ENCODE peak calls at places on chromosomes 16 and 17, in seven cellular contexts. D is AG04450, C is esophagus squamous epithelium, E is breast epithelium, I is PC-3, X is fibroblast of mammary gland, H is fibroblast of lung. S is an unnamed sample.

GRCh38 chr17:73586153-73586906 is 57.9 kb downstream of the SDK2 start:
- DNase-seq in E (no peak), I (no peak), X (no peak), D (no peak), H (no peak), C (no peak), S (no peak)

GRCh38 chr17:43834106-43834505 is 1.2 kb upstream of the MPP3 start:
- DNase-seq in D (no peak), I (peak), E (no peak), H (peak), C (no peak), X (peak), S (peak)

GRCh38 chr17:9221231-9222180 is 200.2 kb downstream of the NTN1 start:
- DNase-seq in C (no peak), X (no peak), D (no peak), I (no peak), H (no peak), E (no peak), S (no peak)

GRCh38 chr16:82681592-82681991 is 54.8 kb downstream of the CDH13 start:
- DNase-seq in I (peak), X (no peak), E (no peak), H (no peak), D (no peak), C (no peak), S (peak)

GRCh38 chr17:74892013-74892841 is 1.2 kb downstream of the FADS6 start:
- DNase-seq in C (no peak), E (no peak), X (no peak), H (no peak), D (no peak), I (no peak), S (no peak)

GRCh38 chr16:10688291-10688690 is 6.4 kb downstream of the TEKT5 start:
- DNase-seq in C (no peak), I (peak), D (no peak), E (peak), H (no peak), X (no peak), S (no peak)

GRCh38 chr17:64081802-64082799 is 47.8 kb downstream of the ERN1 start:
- DNase-seq in I (peak), C (no peak), D (peak), H (peak), E (no peak), X (peak), S (peak)

GRCh38 chr17:2841606-2842005 is 45.4 kb downstream of the RAP1GAP2 start:
- DNase-seq in E (no peak), C (no peak), D (no peak), H (no peak), X (peak), I (no peak), S (no peak)

GRCh38 chr16:85303354-85303883 is 191.1 kb upstream of the CIBAR2 start:
- DNase-seq in I (no peak), C (no peak), X (no peak), D (no peak), H (no peak), E (no peak), S (peak)

GRCh38 chr16:4147236-4147635 is 31.0 kb upstream of the ADCY9 start:
- DNase-seq in X (no peak), C (no peak), E (no peak), D (no peak), I (no peak), H (no peak), S (no peak)

GRCh38 chr16:14300631-14301149 is 229.6 kb downstream of the MRTFB start:
- DNase-seq in I (peak), E (peak), D (no peak), H (peak), C (no peak), X (peak), S (peak)

GRCh38 chr16:12758670-12759558 is 44.8 kb downstream of the CPPED1 start:
- DNase-seq in D (no peak), H (no peak), C (no peak), E (no peak), X (no peak), I (no peak), S (no peak)

GRCh38 chr16:88957456-88957767 is 19.6 kb downstream of the CBFA2T3 start:
- DNase-seq in I (no peak), C (no peak), E (no peak), H (no peak), D (no peak), X (no peak), S (no peak)

GRCh38 chr17:82603981-82604448 is 44.2 kb downstream of the WDR45B start:
- DNase-seq in C (no peak), I (no peak), D (no peak), X (peak), E (no peak), H (peak), S (no peak)

GRCh38 chr17:39404542-39405378 is 3.3 kb upstream of the FBXL20 start:
- DNase-seq in X (peak), D (peak), C (no peak), I (peak), H (peak), E (no peak), S (peak)

GRCh38 chr17:49490271-49490670 is 4.8 kb upstream of the NGFR start:
- DNase-seq in C (no peak), D (no peak), H (no peak), X (no peak), E (no peak), I (no peak), S (no peak)

GRCh38 chr17:14940946-14941280 is 324.2 kb downstream of the PMP22 start:
- DNase-seq in H (no peak), E (no peak), D (no peak), I (peak), X (peak), C (no peak), S (peak)

GRCh38 chr17:45748911-45749310 is 35.2 kb upstream of the CRHR1 start:
- DNase-seq in E (no peak), C (no peak), X (no peak), H (no peak), I (no peak), D (no peak), S (no peak)

GRCh38 chr17:4127555-4127954 is 15.3 kb downstream of the ZZEF1 start:
- DNase-seq in C (no peak), D (no peak), E (no peak), H (no peak), I (no peak), X (peak), S (no peak)

GRCh38 chr17:43020789-43021738 is 1.1 kb downstream of the VAT1 start:
- DNase-seq in I (peak), E (peak), D (no peak), X (peak), H (peak), C (no peak), S (peak)

GRCh38 chr17:9802294-9802693 is 10.9 kb upstream of the DHRS7C start:
- DNase-seq in H (no peak), C (no peak), E (no peak), D (no peak), X (no peak), I (peak), S (no peak)

GRCh38 chr16:46932802-46933201 is 40.7 kb downstream of the DNAJA2 start:
- DNase-seq in H (no peak), C (no peak), X (no peak), D (no peak), E (no peak), I (no peak), S (no peak)

GRCh38 chr16:84299734-84300440 is 5.2 kb downstream of the WFDC1 start:
- DNase-seq in X (no peak), D (no peak), H (no peak), I (no peak), C (no peak), E (no peak), S (no peak)

DNA sequence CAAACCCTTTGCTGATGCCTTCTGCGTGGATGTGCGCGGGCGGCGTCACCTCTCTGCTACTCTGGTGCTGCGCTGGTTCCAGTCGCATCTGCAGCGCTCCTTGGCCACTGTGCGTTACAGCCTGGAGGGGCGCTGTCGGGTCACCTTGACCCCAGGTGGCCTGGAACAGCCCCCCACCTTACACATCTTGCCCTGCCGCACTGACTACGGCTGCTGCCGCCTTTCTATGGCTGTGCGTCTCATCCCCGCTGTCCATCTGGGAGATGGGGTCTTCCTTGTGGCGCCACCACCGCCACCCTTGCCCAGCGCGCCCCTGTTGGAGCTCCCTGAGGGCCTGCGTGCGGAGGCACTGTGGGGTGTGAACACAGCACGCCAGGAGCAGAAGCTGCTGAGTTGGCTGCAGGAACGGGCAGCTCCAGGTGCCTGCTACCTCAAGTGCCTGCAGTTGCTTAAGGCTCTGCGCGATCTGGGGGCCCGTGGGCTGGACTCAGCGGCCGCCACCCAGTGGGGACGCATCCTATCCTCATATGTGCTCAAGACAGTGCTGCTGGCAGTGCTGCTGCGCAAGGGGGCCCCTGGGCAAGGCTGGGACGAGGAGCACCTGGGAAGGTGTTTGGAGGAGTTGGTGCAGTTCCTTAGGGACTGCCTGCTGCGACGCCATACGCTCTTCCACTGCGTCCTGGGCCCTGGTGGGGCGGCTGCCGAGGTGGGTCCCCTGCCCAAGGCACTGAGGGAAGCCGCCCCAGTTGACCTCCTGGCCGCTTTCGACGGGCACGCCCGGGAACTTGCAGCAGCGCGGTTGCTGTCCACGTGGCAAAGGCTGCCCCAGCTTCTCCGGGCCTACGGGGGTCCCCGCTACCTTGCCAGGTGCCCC is 1.6 kb downstream of the ITPRIPL2 start:
- DNase-seq in H (no peak), D (no peak), C (no peak), X (peak), E (no peak), I (no peak), S (no peak)
- TF ChIP-seq CTCF in H (peak), D (peak), C (peak), X (peak), E (no peak), I (peak), S (no peak)

GRCh38 chr17:62627219-62627903 is at the start of gene MRC2:
- DNase-seq in C (no peak), E (peak), I (peak), D (peak), H (peak), X (peak), S (peak)

GRCh38 chr17:62629556-62630364 is 2.3 kb downstream of the MRC2 start:
- DNase-seq in I (no peak), E (peak), D (no peak), C (no peak), H (no peak), X (no peak), S (no peak)

GRCh38 chr17:62628845-62629555 is 1.5 kb downstream of the MRC2 start:
- DNase-seq in C (no peak), D (no peak), X (peak), I (no peak), H (peak), E (peak), S (no peak)

GRCh38 chr17:62626719-62627218 is 701 bp upstream of the MRC2 start:
- DNase-seq in D (peak), C (no peak), E (no peak), X (peak), H (peak), I (peak), S (peak)

DNA sequence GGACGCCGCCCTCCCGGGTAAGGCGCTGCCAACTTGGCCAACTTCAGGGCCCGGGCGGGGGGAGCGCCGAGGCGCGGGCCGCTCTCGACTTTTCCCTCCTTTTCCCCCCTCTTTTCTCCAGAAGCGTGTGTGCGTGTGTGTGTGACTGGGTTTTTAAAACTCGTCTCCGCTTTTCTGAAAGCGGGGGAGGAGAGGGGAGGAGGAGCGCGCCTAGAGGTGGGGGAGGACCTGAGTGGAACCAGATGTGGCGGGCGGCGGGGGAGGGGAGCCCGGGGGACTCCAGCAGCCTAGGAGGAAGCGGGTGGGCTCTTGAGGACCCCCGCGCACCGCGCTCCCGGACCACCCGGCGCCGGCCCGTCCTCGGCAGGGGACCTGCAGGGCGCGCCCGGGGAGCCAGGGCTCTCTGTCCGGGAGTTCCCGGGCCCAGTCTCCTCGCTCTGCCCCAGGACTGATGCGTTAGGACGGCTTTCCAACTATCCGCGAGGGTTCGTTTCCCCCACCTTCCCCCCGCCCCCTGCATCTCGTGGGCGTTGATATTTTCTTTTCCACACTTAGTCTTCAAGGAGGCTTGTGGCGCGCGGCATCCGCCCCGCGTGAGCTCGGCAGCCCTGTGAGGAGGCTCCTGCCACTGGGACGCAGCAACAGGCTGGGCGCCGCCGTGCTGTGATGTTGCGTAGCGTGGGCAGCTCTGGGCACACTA is 584 bp downstream of the MRC2 start:
- DNase-seq in I (peak), D (peak), C (no peak), E (peak), X (peak), H (peak), S (no peak)
- H3K4me3 ChIP-seq in I (peak), D (peak), C (peak), E (peak), X (peak), H (peak), S (peak)

GRCh38 chr17:27293898-27294688 is at the start of gene WSB1:
- DNase-seq in H (peak), D (peak), C (peak), X (peak), E (peak), I (peak), S (peak)
- TF ChIP-seq CTCF in H (no peak), D (no peak), C (no peak), X (no peak), E (peak), I (no peak), S (no peak)

GRCh38 chr16:49652441-49653175 is 203.3 kb downstream of the ZNF423 start:
- DNase-seq in I (no peak), E (no peak), X (peak), H (peak), C (no peak), D (no peak), S (no peak)
- H3K4me3 ChIP-seq in I (no peak), E (no peak), X (peak), H (no peak), C (no peak), D (no peak), S (no peak)